ENCODE peak calls at places on chromosomes 13 and 19, in eight cellular contexts. One of them, this sample, is unnamed.

GRCh38 chr13:73704587-73704986 is 429.6 kb downstream of the KLF12 start:
- DNase-seq in AG09309: no peak
- DNase-seq in Panc1: no peak
- DNase-seq in colonic mucosa: no peak
- DNase-seq in AG04450: no peak
- DNase-seq in suprapubic skin: no peak
- DNase-seq in AG09319: no peak
- DNase-seq in heart left ventricle: no peak
- DNase-seq in this sample: no peak

GRCh38 chr13:32600891-32601290 is 14.6 kb downstream of the PDS5B start:
- DNase-seq in AG09309: no peak
- DNase-seq in Panc1: no peak
- DNase-seq in colonic mucosa: no peak
- DNase-seq in AG04450: no peak
- DNase-seq in suprapubic skin: no peak
- DNase-seq in AG09319: no peak
- DNase-seq in heart left ventricle: no peak
- DNase-seq in this sample: no peak

GRCh38 chr19:43618921-43619261 is 538 bp downstream of the ZNF428 start:
- DNase-seq in AG09309: no peak
- DNase-seq in Panc1: peak
- DNase-seq in colonic mucosa: peak
- DNase-seq in AG04450: no peak
- DNase-seq in suprapubic skin: no peak
- DNase-seq in AG09319: no peak
- DNase-seq in heart left ventricle: no peak
- DNase-seq in this sample: no peak

GRCh38 chr19:14505488-14506239 is 9.7 kb upstream of the GIPC1 start:
- DNase-seq in AG09309: no peak
- DNase-seq in Panc1: no peak
- DNase-seq in colonic mucosa: peak
- DNase-seq in AG04450: no peak
- DNase-seq in suprapubic skin: peak
- DNase-seq in AG09319: no peak
- DNase-seq in heart left ventricle: no peak
- DNase-seq in this sample: peak

GRCh38 chr13:45521292-45521691 is 56.6 kb downstream of the COG3 start:
- DNase-seq in AG09309: peak
- DNase-seq in Panc1: no peak
- DNase-seq in colonic mucosa: no peak
- DNase-seq in AG04450: peak
- DNase-seq in suprapubic skin: no peak
- DNase-seq in AG09319: no peak
- DNase-seq in heart left ventricle: no peak
- DNase-seq in this sample: peak

GRCh38 chr19:53903055-53903680 is 5.9 kb upstream of the CACNG7 start:
- DNase-seq in AG09309: no peak
- DNase-seq in Panc1: no peak
- DNase-seq in colonic mucosa: peak
- DNase-seq in AG04450: no peak
- DNase-seq in suprapubic skin: no peak
- DNase-seq in AG09319: peak
- DNase-seq in heart left ventricle: no peak
- DNase-seq in this sample: no peak

GRCh38 chr19:14476663-14477401 is 1.7 kb upstream of the PTGER1 start:
- DNase-seq in AG09309: peak
- DNase-seq in Panc1: no peak
- DNase-seq in colonic mucosa: peak
- DNase-seq in AG04450: peak
- DNase-seq in suprapubic skin: peak
- DNase-seq in AG09319: no peak
- DNase-seq in heart left ventricle: peak
- DNase-seq in this sample: peak

GRCh38 chr13:111328803-111329410 is 8.5 kb downstream of the TEX29 start:
- DNase-seq in AG09309: no peak
- DNase-seq in Panc1: no peak
- DNase-seq in colonic mucosa: no peak
- DNase-seq in AG04450: no peak
- DNase-seq in suprapubic skin: no peak
- DNase-seq in AG09319: no peak
- DNase-seq in heart left ventricle: no peak
- DNase-seq in this sample: peak

GRCh38 chr19:30070970-30071632 is 129.1 kb downstream of the URI1 start:
- DNase-seq in AG09309: no peak
- DNase-seq in Panc1: no peak
- DNase-seq in colonic mucosa: no peak
- DNase-seq in AG04450: no peak
- DNase-seq in suprapubic skin: peak
- DNase-seq in AG09319: no peak
- DNase-seq in heart left ventricle: peak
- DNase-seq in this sample: peak

GRCh38 chr13:43284162-43284561 is 260.8 kb downstream of the DNAJC15 start:
- DNase-seq in AG09309: no peak
- DNase-seq in Panc1: no peak
- DNase-seq in colonic mucosa: no peak
- DNase-seq in AG04450: peak
- DNase-seq in suprapubic skin: no peak
- DNase-seq in AG09319: no peak
- DNase-seq in heart left ventricle: no peak
- DNase-seq in this sample: no peak

GRCh38 chr19:1313695-1314613 is 28.3 kb downstream of the EFNA2 start:
- DNase-seq in AG09309: no peak
- DNase-seq in Panc1: no peak
- DNase-seq in colonic mucosa: peak
- DNase-seq in AG04450: no peak
- DNase-seq in suprapubic skin: no peak
- DNase-seq in AG09319: no peak
- DNase-seq in heart left ventricle: no peak
- DNase-seq in this sample: no peak

GRCh38 chr13:95030948-95031347 is 270.3 kb downstream of the ABCC4 start:
- DNase-seq in AG09309: no peak
- DNase-seq in Panc1: no peak
- DNase-seq in colonic mucosa: no peak
- DNase-seq in AG04450: no peak
- DNase-seq in suprapubic skin: no peak
- DNase-seq in AG09319: no peak
- DNase-seq in heart left ventricle: no peak
- DNase-seq in this sample: no peak

GRCh38 chr19:15337202-15337601 is 4.9 kb upstream of the BRD4 start:
- DNase-seq in AG09309: peak
- DNase-seq in Panc1: peak
- DNase-seq in colonic mucosa: no peak
- DNase-seq in AG04450: no peak
- DNase-seq in suprapubic skin: no peak
- DNase-seq in AG09319: no peak
- DNase-seq in heart left ventricle: no peak
- DNase-seq in this sample: no peak

GRCh38 chr13:30341815-30342570 is 34.6 kb upstream of the KATNAL1 start:
- DNase-seq in AG09309: peak
- DNase-seq in Panc1: no peak
- DNase-seq in colonic mucosa: peak
- DNase-seq in AG04450: peak
- DNase-seq in suprapubic skin: peak
- DNase-seq in AG09319: peak
- DNase-seq in heart left ventricle: peak
- DNase-seq in this sample: no peak

GRCh38 chr13:53490732-53491131 is 462.1 kb downstream of the OLFM4 start:
- DNase-seq in AG09309: no peak
- DNase-seq in Panc1: no peak
- DNase-seq in colonic mucosa: no peak
- DNase-seq in AG04450: no peak
- DNase-seq in suprapubic skin: no peak
- DNase-seq in AG09319: no peak
- DNase-seq in heart left ventricle: no peak
- DNase-seq in this sample: no peak

GRCh38 chr19:49064768-49065611 is at the start of gene NTF4:
- DNase-seq in AG09309: no peak
- DNase-seq in Panc1: no peak
- DNase-seq in colonic mucosa: peak
- DNase-seq in AG04450: no peak
- DNase-seq in suprapubic skin: no peak
- DNase-seq in AG09319: no peak
- DNase-seq in heart left ventricle: no peak
- DNase-seq in this sample: no peak

GRCh38 chr13:28622286-28622685 is 36.6 kb upstream of the POMP start:
- DNase-seq in AG09309: no peak
- DNase-seq in Panc1: no peak
- DNase-seq in colonic mucosa: peak
- DNase-seq in AG04450: no peak
- DNase-seq in suprapubic skin: peak
- DNase-seq in AG09319: no peak
- DNase-seq in heart left ventricle: peak
- DNase-seq in this sample: peak

GRCh38 chr13:41613984-41614581 is 156.7 kb downstream of the RGCC start:
- DNase-seq in AG09309: peak
- DNase-seq in Panc1: no peak
- DNase-seq in colonic mucosa: no peak
- DNase-seq in AG04450: peak
- DNase-seq in suprapubic skin: no peak
- DNase-seq in AG09319: peak
- DNase-seq in heart left ventricle: peak
- DNase-seq in this sample: no peak

GRCh38 chr19:40139533-40140287 is 49.0 kb upstream of the ZNF780A start:
- DNase-seq in AG09309: peak
- DNase-seq in Panc1: peak
- DNase-seq in colonic mucosa: no peak
- DNase-seq in AG04450: peak
- DNase-seq in suprapubic skin: no peak
- DNase-seq in AG09319: peak
- DNase-seq in heart left ventricle: no peak
- DNase-seq in this sample: no peak

GRCh38 chr13:99373436-99373835 is 66.2 kb upstream of the GPR183 start:
- DNase-seq in AG09309: no peak
- DNase-seq in Panc1: no peak
- DNase-seq in colonic mucosa: no peak
- DNase-seq in AG04450: no peak
- DNase-seq in suprapubic skin: no peak
- DNase-seq in AG09319: no peak
- DNase-seq in heart left ventricle: no peak
- DNase-seq in this sample: no peak

GRCh38 chr19:57830071-57830602 is at the start of gene ZNF587B:
- DNase-seq in AG09309: no peak
- DNase-seq in Panc1: no peak
- DNase-seq in colonic mucosa: peak
- DNase-seq in AG04450: peak
- DNase-seq in suprapubic skin: no peak
- DNase-seq in AG09319: no peak
- DNase-seq in heart left ventricle: peak
- DNase-seq in this sample: peak

GRCh38 chr19:58562126-58563033 is 4.0 kb upstream of the UBE2M start:
- DNase-seq in AG09309: no peak
- DNase-seq in Panc1: no peak
- DNase-seq in colonic mucosa: peak
- DNase-seq in AG04450: no peak
- DNase-seq in suprapubic skin: no peak
- DNase-seq in AG09319: no peak
- DNase-seq in heart left ventricle: peak
- DNase-seq in this sample: no peak

GRCh38 chr19:45638930-45639729 is at the start of gene EML2:
- DNase-seq in AG09309: no peak
- DNase-seq in Panc1: no peak
- DNase-seq in colonic mucosa: peak
- DNase-seq in AG04450: no peak
- DNase-seq in suprapubic skin: no peak
- DNase-seq in AG09319: no peak
- DNase-seq in heart left ventricle: peak
- DNase-seq in this sample: no peak

DNA sequence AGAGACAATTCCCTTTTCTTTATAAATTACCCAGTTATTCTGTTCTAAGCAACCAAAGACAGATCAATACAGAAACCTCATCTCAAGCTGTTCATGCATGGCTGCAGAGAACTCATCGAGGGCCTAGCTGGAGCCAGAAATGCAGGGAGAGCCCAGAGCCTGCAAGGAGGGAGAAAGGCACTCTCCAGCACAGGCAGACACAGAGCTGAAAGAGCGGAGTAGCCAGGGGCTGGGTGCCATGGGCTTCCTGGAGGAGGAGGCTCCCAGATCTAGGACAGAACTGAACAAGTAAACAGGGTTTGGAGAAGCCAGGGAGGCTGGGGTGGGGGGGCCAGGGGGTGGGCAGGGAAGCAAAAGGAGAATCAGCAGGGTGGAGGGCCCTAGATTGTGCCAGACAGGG is 144.2 kb upstream of the ZNF507 start:
- DNase-seq in AG09309: no peak
- DNase-seq in Panc1: no peak
- DNase-seq in colonic mucosa: no peak
- DNase-seq in AG04450: no peak
- DNase-seq in suprapubic skin: no peak
- DNase-seq in AG09319: no peak
- DNase-seq in heart left ventricle: no peak
- DNase-seq in this sample: no peak
- TF ChIP-seq CTCF in AG09309: no peak
- TF ChIP-seq CTCF in Panc1: no peak
- TF ChIP-seq CTCF in colonic mucosa: no peak
- TF ChIP-seq CTCF in AG04450: no peak
- TF ChIP-seq CTCF in suprapubic skin: no peak
- TF ChIP-seq CTCF in AG09319: no peak
- TF ChIP-seq CTCF in heart left ventricle: no peak
- TF ChIP-seq CTCF in this sample: no peak

GRCh38 chr13:97749174-97749573 is 204.3 kb upstream of the IPO5 start:
- DNase-seq in AG09309: no peak
- DNase-seq in Panc1: no peak
- DNase-seq in colonic mucosa: no peak
- DNase-seq in AG04450: no peak
- DNase-seq in suprapubic skin: no peak
- DNase-seq in AG09319: no peak
- DNase-seq in heart left ventricle: no peak
- DNase-seq in this sample: no peak
- TF ChIP-seq CTCF in AG09309: no peak
- TF ChIP-seq CTCF in Panc1: peak
- TF ChIP-seq CTCF in colonic mucosa: no peak
- TF ChIP-seq CTCF in AG04450: peak
- TF ChIP-seq CTCF in suprapubic skin: no peak
- TF ChIP-seq CTCF in AG09319: no peak
- TF ChIP-seq CTCF in heart left ventricle: no peak
- TF ChIP-seq CTCF in this sample: no peak

DNA sequence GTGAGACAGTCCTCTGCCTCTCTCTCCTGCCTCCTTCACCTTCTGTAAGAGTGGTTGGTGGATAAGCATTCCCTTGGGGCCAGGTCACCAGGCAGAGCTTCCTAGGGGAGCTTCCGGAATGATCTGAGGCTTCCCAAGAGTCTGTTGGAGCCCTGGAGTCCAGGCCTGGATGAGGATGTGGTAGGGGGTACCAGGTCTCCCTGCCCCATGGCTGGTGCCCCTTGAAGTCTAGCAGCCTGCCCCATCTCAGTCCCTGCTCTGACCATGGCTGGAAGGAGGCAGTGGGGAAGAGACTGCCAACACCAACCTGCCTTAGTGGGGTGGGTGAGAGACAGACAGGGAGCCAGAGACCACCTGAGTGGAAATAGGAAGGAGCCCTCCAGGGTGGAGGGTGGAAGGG is 1316.9 kb downstream of the UQCRFS1 start:
- DNase-seq in AG09309: no peak
- DNase-seq in Panc1: no peak
- DNase-seq in colonic mucosa: no peak
- DNase-seq in AG04450: no peak
- DNase-seq in suprapubic skin: no peak
- DNase-seq in AG09319: no peak
- DNase-seq in heart left ventricle: no peak
- DNase-seq in this sample: no peak
- TF ChIP-seq CTCF in AG09309: no peak
- TF ChIP-seq CTCF in Panc1: no peak
- TF ChIP-seq CTCF in colonic mucosa: no peak
- TF ChIP-seq CTCF in AG04450: no peak
- TF ChIP-seq CTCF in suprapubic skin: no peak
- TF ChIP-seq CTCF in AG09319: no peak
- TF ChIP-seq CTCF in heart left ventricle: no peak
- TF ChIP-seq CTCF in this sample: no peak

GRCh38 chr13:23715762-23716235 is 145.6 kb downstream of the TNFRSF19 start:
- DNase-seq in AG09309: no peak
- DNase-seq in Panc1: no peak
- DNase-seq in colonic mucosa: no peak
- DNase-seq in AG04450: no peak
- DNase-seq in suprapubic skin: no peak
- DNase-seq in AG09319: no peak
- DNase-seq in heart left ventricle: no peak
- DNase-seq in this sample: no peak
- TF ChIP-seq CTCF in AG09309: peak
- TF ChIP-seq CTCF in Panc1: peak
- TF ChIP-seq CTCF in colonic mucosa: no peak
- TF ChIP-seq CTCF in AG04450: no peak
- TF ChIP-seq CTCF in suprapubic skin: no peak
- TF ChIP-seq CTCF in AG09319: peak
- TF ChIP-seq CTCF in heart left ventricle: peak
- TF ChIP-seq CTCF in this sample: no peak

This sample was measured in CD14-positive monocyte.